ENCODE peak calls at places on chromosomes 3 and 15, in six cellular contexts. F is foreskin fibroblast, Z is kidney epithelial cell, B is uterus, O is BE2C, U is fibroblast of pulmonary artery. L is an unnamed sample.

GRCh38 chr3:13111173-13111873 is 38.1 kb upstream of the IQSEC1 start:
- DNase-seq in F (no peak), Z (no peak), B (no peak), O (no peak), U (no peak), L (no peak)

GRCh38 chr3:102225407-102226132 is 209.2 kb upstream of the ZPLD1 start:
- DNase-seq in F (peak; percentile 54), Z (peak; percentile 69), B (no peak), O (no peak), U (peak; percentile 91), L (peak; percentile 53)

GRCh38 chr15:66912001-66912400 is 153.4 kb upstream of the SMAD3 start:
- DNase-seq in F (no peak), Z (no peak), B (no peak), O (no peak), U (no peak), L (no peak)

GRCh38 chr3:129702934-129703712 is 96.6 kb upstream of the PLXND1 start:
- DNase-seq in F (no peak), Z (no peak), B (no peak), O (no peak), U (peak; percentile 4), L (no peak)

GRCh38 chr15:76312540-76313174 is 1.4 kb upstream of the ETFA start:
- DNase-seq in F (peak; percentile 55), Z (no peak), B (no peak), O (no peak), U (peak; percentile 13), L (no peak)

GRCh38 chr3:170178631-170179030 is 2.9 kb downstream of the PHC3 start:
- DNase-seq in F (no peak), Z (no peak), B (no peak), O (no peak), U (no peak), L (no peak)

GRCh38 chr3:38521391-38521987 is 25.3 kb downstream of the EXOG start:
- DNase-seq in F (peak; percentile 48), Z (peak; percentile 23), B (peak; percentile 42), O (peak; percentile 53), U (peak; percentile 85), L (peak; percentile 49)

GRCh38 chr3:183579967-183580720 is 24.6 kb upstream of the KLHL6 start:
- DNase-seq in F (peak; percentile 24), Z (no peak), B (peak; percentile 35), O (no peak), U (peak; percentile 70), L (no peak)

GRCh38 chr15:73632670-73633058 is 525 bp downstream of the NPTN start:
- DNase-seq in F (no peak), Z (no peak), B (no peak), O (peak; percentile 26), U (no peak), L (no peak)

GRCh38 chr3:12413721-12414255 is 70.5 kb upstream of the TSEN2 start:
- DNase-seq in F (no peak), Z (no peak), B (no peak), O (no peak), U (no peak), L (no peak)

GRCh38 chr3:120274739-120275167 is 10.3 kb downstream of the GPR156 start:
- DNase-seq in F (no peak), Z (no peak), B (no peak), O (no peak), U (peak; percentile 26), L (no peak)

GRCh38 chr15:55630921-55631320 is 42.8 kb upstream of the PYGO1 start:
- DNase-seq in F (no peak), Z (no peak), B (no peak), O (no peak), U (no peak), L (no peak)

GRCh38 chr3:136277115-136277514 is 27.0 kb downstream of the PCCB start:
- DNase-seq in F (no peak), Z (no peak), B (no peak), O (no peak), U (no peak), L (no peak)

GRCh38 chr15:66565731-66566130 is at the start of gene LCTL:
- DNase-seq in F (no peak), Z (no peak), B (no peak), O (no peak), U (peak; percentile 52), L (no peak)

GRCh38 chr3:170523248-170523647 is 62.6 kb downstream of the SLC7A14 start:
- DNase-seq in F (peak; percentile 44), Z (no peak), B (no peak), O (no peak), U (peak; percentile 29), L (no peak)

GRCh38 chr15:31452595-31453557 is 126.2 kb downstream of the KLF13 start:
- DNase-seq in F (no peak), Z (no peak), B (no peak), O (peak; percentile 52), U (no peak), L (no peak)

GRCh38 chr3:120683213-120683612 is 1.2 kb upstream of the HGD start:
- DNase-seq in F (no peak), Z (no peak), B (no peak), O (peak; percentile 37), U (no peak), L (peak; percentile 10)

GRCh38 chr15:71391421-71392047 is 276.3 kb downstream of the THSD4 start:
- DNase-seq in F (no peak), Z (no peak), B (no peak), O (no peak), U (no peak), L (no peak)

GRCh38 chr15:51621917-51622268 is 678 bp downstream of the DMXL2 start:
- DNase-seq in F (peak; percentile 47), Z (no peak), B (peak; percentile 42), O (peak; percentile 56), U (peak; percentile 67), L (no peak)

GRCh38 chr15:22884344-22884743 is 45.9 kb downstream of the NIPA2 start:
- DNase-seq in F (no peak), Z (no peak), B (no peak), O (no peak), U (no peak), L (no peak)

GRCh38 chr3:48623851-48624547 is 2.4 kb upstream of the TMEM89 start:
- DNase-seq in F (no peak), Z (no peak), B (no peak), O (no peak), U (no peak), L (no peak)

GRCh38 chr3:87855626-87856025 is 203.2 kb downstream of the CGGBP1 start:
- DNase-seq in F (peak; percentile 48), Z (peak; percentile 43), B (no peak), O (no peak), U (peak; percentile 39), L (no peak)

GRCh38 chr3:126499401-126499800 is 18.2 kb downstream of the UROC1 start:
- DNase-seq in F (no peak), Z (no peak), B (no peak), O (no peak), U (no peak), L (no peak)

GRCh38 chr15:49865925-49866757 is 245.3 kb downstream of the DTWD1 start:
- DNase-seq in F (no peak), Z (no peak), B (no peak), O (no peak), U (no peak), L (peak; percentile 79)

GRCh38 chr3:46979958-46980497 is 562 bp downstream of the NBEAL2 start:
- DNase-seq in F (no peak), Z (no peak), B (peak; percentile 54), O (no peak), U (no peak), L (no peak)

GRCh38 chr3:40765884-40766283 is 241.1 kb downstream of the ZNF621 start:
- DNase-seq in F (no peak), Z (no peak), B (no peak), O (no peak), U (no peak), L (no peak)

GRCh38 chr3:9701711-9702110 is 1.9 kb upstream of the CPNE9 start:
- DNase-seq in F (no peak), Z (no peak), B (no peak), O (no peak), U (no peak), L (no peak)

GRCh38 chr3:9703240-9703639 is 393 bp upstream of the CPNE9 start:
- DNase-seq in F (no peak), Z (no peak), B (no peak), O (no peak), U (no peak), L (no peak)

GRCh38 chr3:9703736-9704342 is at the start of gene CPNE9:
- DNase-seq in F (no peak), Z (no peak), B (no peak), O (peak; percentile 44), U (no peak), L (no peak)

GRCh38 chr3:9701006-9701405 is 2.6 kb upstream of the CPNE9 start:
- DNase-seq in F (no peak), Z (no peak), B (no peak), O (no peak), U (no peak), L (no peak)

DNA sequence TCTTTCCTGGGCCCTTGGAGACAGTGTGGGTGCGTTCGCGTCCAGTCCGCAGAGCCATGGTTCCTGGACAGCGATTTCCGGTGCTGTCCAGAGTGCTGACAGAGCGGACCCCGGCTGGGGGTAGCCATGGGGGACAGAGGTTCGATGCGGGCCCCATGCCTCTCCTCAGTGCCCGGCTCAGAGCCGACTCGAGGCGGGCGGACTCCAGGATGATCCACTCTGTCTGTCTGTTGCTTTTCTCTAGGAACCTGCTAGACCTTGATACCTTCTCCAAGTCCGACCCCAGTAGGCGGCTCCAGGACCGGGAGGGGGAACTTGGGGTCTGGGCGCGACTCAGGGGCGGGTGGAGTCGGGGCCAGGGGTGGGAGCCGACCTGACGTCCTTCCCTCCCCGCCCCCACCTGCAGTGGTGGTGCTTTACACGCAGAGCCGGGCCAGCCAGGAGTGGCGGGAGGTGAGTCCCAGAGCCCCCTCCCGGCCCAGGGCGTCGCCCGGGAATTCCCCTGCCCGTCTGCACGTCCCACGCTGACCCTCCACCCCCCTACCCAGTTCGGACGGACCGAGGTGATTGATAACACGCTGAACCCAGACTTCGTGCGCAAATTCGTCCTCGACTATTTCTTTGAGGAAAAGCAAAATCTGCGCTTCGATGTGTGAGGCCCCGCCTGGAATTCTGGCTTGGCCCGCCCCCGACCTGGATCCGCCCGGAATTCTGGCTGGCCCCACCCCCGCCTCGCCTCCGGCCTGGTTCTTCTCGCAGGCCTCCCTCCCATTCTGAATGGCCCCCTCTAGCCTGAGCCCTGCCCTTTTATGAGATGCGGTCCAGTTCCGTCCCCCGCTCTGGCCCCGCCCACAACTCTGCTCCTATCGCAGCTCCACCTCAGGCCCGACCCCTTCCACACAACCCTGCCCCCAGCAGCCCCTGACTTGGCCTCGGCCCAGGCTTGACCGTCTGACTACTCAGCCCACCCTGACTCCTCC is 1.0 kb downstream of the CPNE9 start:
- DNase-seq in F (peak; percentile 16), Z (no peak), B (peak; percentile 40), O (peak; percentile 76), U (peak; percentile 39), L (no peak)
- H3K4me3 ChIP-seq in F (peak overlapping the region; percentile 25), Z (no peak overlapping the region), B (peak overlapping the region; percentile 9), O (peak overlapping the region; percentile 57), U (peak overlapping the region; percentile 21), L (peak overlapping the region; percentile 9)

GRCh38 chr3:9915252-9916141 is 1.4 kb upstream of the IL17RC start:
- DNase-seq in F (peak; percentile 62), Z (no peak), B (peak; percentile 81), O (peak; percentile 74), U (peak; percentile 61), L (no peak)
- TF ChIP-seq CTCF in F (peak; percentile 45), Z (peak; percentile 11), B (peak; percentile 38), O (peak; percentile 8), U (peak; percentile 29), L (peak; percentile 26)

GRCh38 chr3:143998266-143998665 is 26.6 kb downstream of the DIPK2A start:
- DNase-seq in F (no peak), Z (no peak), B (no peak), O (no peak), U (peak; percentile 72), L (no peak)
- H3K4me3 ChIP-seq in F (no peak overlapping the region), Z (no peak overlapping the region), B (no peak overlapping the region), O (no peak overlapping the region), U (no peak overlapping the region), L (no peak overlapping the region)

GRCh38 chr3:134885877-134886621 is 91.0 kb downstream of the EPHB1 start:
- DNase-seq in F (peak; percentile 47), Z (peak; percentile 86), B (no peak), O (no peak), U (no peak), L (no peak)
- TF ChIP-seq CTCF in F (peak; percentile 51), Z (peak; percentile 76), B (no peak), O (peak; percentile 20), U (no peak), L (no peak)

L was measured in HFF-Myc.